ENCODE peak calls at places on chromosomes 12 and 14, in nine cellular contexts. One of them, this sample, is unnamed.

GRCh38 chr12:131621701-131622421 is 89.0 kb upstream of the SFSWAP start:
- DNase-seq in HCT116: no peak
- DNase-seq in mammary epithelial cell: no peak
- DNase-seq in fibroblast of lung: no peak
- DNase-seq in IMR-90: no peak
- DNase-seq in mesenchymal stem cell: no peak
- DNase-seq in Karpas-422: no peak
- DNase-seq in HepG2: no peak
- DNase-seq in astrocyte: no peak
- DNase-seq in this sample: no peak

GRCh38 chr12:3537916-3538690 is 47.1 kb downstream of the PRMT8 start:
- DNase-seq in HCT116: no peak
- DNase-seq in Karpas-422: no peak
- DNase-seq in astrocyte: no peak
- DNase-seq in IMR-90: no peak
- DNase-seq in mesenchymal stem cell: no peak
- DNase-seq in fibroblast of lung: no peak
- DNase-seq in HepG2: no peak
- DNase-seq in mammary epithelial cell: no peak
- DNase-seq in this sample: no peak

GRCh38 chr14:22370084-22370847 is 218.8 kb downstream of the DAD1 start:
- DNase-seq in Karpas-422: no peak
- DNase-seq in HepG2: no peak
- DNase-seq in mammary epithelial cell: peak; percentile 81
- DNase-seq in fibroblast of lung: peak; percentile 75
- DNase-seq in IMR-90: no peak
- DNase-seq in mesenchymal stem cell: no peak
- DNase-seq in HCT116: no peak
- DNase-seq in astrocyte: peak; percentile 65
- DNase-seq in this sample: peak; percentile 83

GRCh38 chr14:49636866-49637265 is 1.8 kb upstream of the DNAAF2 start:
- DNase-seq in HepG2: no peak
- DNase-seq in mammary epithelial cell: no peak
- DNase-seq in astrocyte: no peak
- DNase-seq in fibroblast of lung: no peak
- DNase-seq in mesenchymal stem cell: no peak
- DNase-seq in HCT116: no peak
- DNase-seq in Karpas-422: no peak
- DNase-seq in IMR-90: no peak
- DNase-seq in this sample: peak; percentile 9

GRCh38 chr12:3207858-3208257 is 130.7 kb downstream of the TSPAN9 start:
- DNase-seq in HepG2: peak; percentile 61
- DNase-seq in mammary epithelial cell: no peak
- DNase-seq in HCT116: peak; percentile 10
- DNase-seq in IMR-90: no peak
- DNase-seq in astrocyte: no peak
- DNase-seq in Karpas-422: peak; percentile 65
- DNase-seq in mesenchymal stem cell: no peak
- DNase-seq in fibroblast of lung: no peak
- DNase-seq in this sample: no peak

GRCh38 chr14:24196071-24197061 is 1.1 kb upstream of the TM9SF1 start:
- DNase-seq in HepG2: peak; percentile 67
- DNase-seq in astrocyte: peak; percentile 24
- DNase-seq in HCT116: no peak
- DNase-seq in fibroblast of lung: peak; percentile 27
- DNase-seq in mammary epithelial cell: peak; percentile 17
- DNase-seq in mesenchymal stem cell: peak; percentile 46
- DNase-seq in IMR-90: peak; percentile 22
- DNase-seq in Karpas-422: peak; percentile 81
- DNase-seq in this sample: peak; percentile 58

GRCh38 chr12:124542021-124542941 is 25.1 kb downstream of the NCOR2 start:
- DNase-seq in astrocyte: no peak
- DNase-seq in mammary epithelial cell: no peak
- DNase-seq in HCT116: no peak
- DNase-seq in IMR-90: no peak
- DNase-seq in fibroblast of lung: no peak
- DNase-seq in HepG2: no peak
- DNase-seq in Karpas-422: no peak
- DNase-seq in mesenchymal stem cell: no peak
- DNase-seq in this sample: peak; percentile 55

GRCh38 chr12:68761901-68762630 is 16.1 kb downstream of the SLC35E3 start:
- DNase-seq in Karpas-422: peak; percentile 9
- DNase-seq in fibroblast of lung: no peak
- DNase-seq in mammary epithelial cell: no peak
- DNase-seq in astrocyte: no peak
- DNase-seq in HCT116: no peak
- DNase-seq in mesenchymal stem cell: no peak
- DNase-seq in HepG2: no peak
- DNase-seq in IMR-90: no peak
- DNase-seq in this sample: no peak

GRCh38 chr14:22767323-22767589 is 768 bp downstream of the OXA1L start:
- DNase-seq in mammary epithelial cell: no peak
- DNase-seq in astrocyte: no peak
- DNase-seq in mesenchymal stem cell: no peak
- DNase-seq in IMR-90: no peak
- DNase-seq in HCT116: no peak
- DNase-seq in Karpas-422: peak; percentile 83
- DNase-seq in HepG2: no peak
- DNase-seq in fibroblast of lung: no peak
- DNase-seq in this sample: no peak

GRCh38 chr14:56087824-56088571 is 30.2 kb upstream of the PELI2 start:
- DNase-seq in IMR-90: no peak
- DNase-seq in HCT116: no peak
- DNase-seq in mesenchymal stem cell: no peak
- DNase-seq in Karpas-422: no peak
- DNase-seq in mammary epithelial cell: no peak
- DNase-seq in astrocyte: peak; percentile 71
- DNase-seq in HepG2: no peak
- DNase-seq in fibroblast of lung: peak; percentile 74
- DNase-seq in this sample: no peak

GRCh38 chr14:94345344-94346072 is 22.4 kb upstream of the SERPINA6 start:
- DNase-seq in HCT116: peak; percentile 76
- DNase-seq in HepG2: peak; percentile 68
- DNase-seq in fibroblast of lung: peak; percentile 95
- DNase-seq in IMR-90: peak; percentile 93
- DNase-seq in astrocyte: peak; percentile 94
- DNase-seq in mesenchymal stem cell: peak; percentile 38
- DNase-seq in Karpas-422: no peak
- DNase-seq in mammary epithelial cell: peak; percentile 91
- DNase-seq in this sample: peak; percentile 99

GRCh38 chr14:65074449-65075155 is 27.7 kb downstream of the MAX start:
- DNase-seq in mammary epithelial cell: no peak
- DNase-seq in IMR-90: no peak
- DNase-seq in HCT116: no peak
- DNase-seq in Karpas-422: peak; percentile 63
- DNase-seq in astrocyte: no peak
- DNase-seq in fibroblast of lung: no peak
- DNase-seq in HepG2: no peak
- DNase-seq in mesenchymal stem cell: no peak
- DNase-seq in this sample: no peak

GRCh38 chr14:77181603-77182437 is at the start of gene TMEM63C:
- DNase-seq in mammary epithelial cell: peak; percentile 83
- DNase-seq in astrocyte: peak; percentile 10
- DNase-seq in IMR-90: no peak
- DNase-seq in Karpas-422: peak; percentile 99
- DNase-seq in fibroblast of lung: peak; percentile 43
- DNase-seq in mesenchymal stem cell: no peak
- DNase-seq in HCT116: peak; percentile 93
- DNase-seq in HepG2: peak; percentile 29
- DNase-seq in this sample: peak; percentile 6

GRCh38 chr14:55301722-55302121 is 30.5 kb downstream of the FBXO34 start:
- DNase-seq in HCT116: no peak
- DNase-seq in mammary epithelial cell: peak; percentile 79
- DNase-seq in mesenchymal stem cell: peak; percentile 67
- DNase-seq in HepG2: peak; percentile 28
- DNase-seq in fibroblast of lung: peak; percentile 70
- DNase-seq in IMR-90: peak; percentile 63
- DNase-seq in astrocyte: peak; percentile 63
- DNase-seq in Karpas-422: peak; percentile 59
- DNase-seq in this sample: peak; percentile 62

GRCh38 chr14:96940009-96940408 is 142.8 kb downstream of the VRK1 start:
- DNase-seq in Karpas-422: peak; percentile 63
- DNase-seq in IMR-90: no peak
- DNase-seq in HepG2: peak; percentile 16
- DNase-seq in astrocyte: no peak
- DNase-seq in mesenchymal stem cell: no peak
- DNase-seq in mammary epithelial cell: no peak
- DNase-seq in fibroblast of lung: no peak
- DNase-seq in HCT116: no peak
- DNase-seq in this sample: peak; percentile 2

GRCh38 chr12:2301531-2302461 is 249.0 kb downstream of the CACNA1C start:
- DNase-seq in mammary epithelial cell: peak; percentile 20
- DNase-seq in astrocyte: peak; percentile 71
- DNase-seq in IMR-90: peak; percentile 80
- DNase-seq in Karpas-422: no peak
- DNase-seq in mesenchymal stem cell: peak; percentile 52
- DNase-seq in HepG2: no peak
- DNase-seq in fibroblast of lung: peak; percentile 73
- DNase-seq in HCT116: no peak
- DNase-seq in this sample: peak; percentile 92

GRCh38 chr14:71780822-71781221 is 151.4 kb upstream of the RGS6 start:
- DNase-seq in mesenchymal stem cell: no peak
- DNase-seq in Karpas-422: no peak
- DNase-seq in fibroblast of lung: no peak
- DNase-seq in IMR-90: no peak
- DNase-seq in HCT116: no peak
- DNase-seq in HepG2: no peak
- DNase-seq in mammary epithelial cell: no peak
- DNase-seq in astrocyte: no peak
- DNase-seq in this sample: no peak

GRCh38 chr12:121748571-121749265 is 36.2 kb downstream of the TMEM120B start:
- DNase-seq in mammary epithelial cell: no peak
- DNase-seq in HCT116: no peak
- DNase-seq in IMR-90: peak; percentile 96
- DNase-seq in astrocyte: peak; percentile 86
- DNase-seq in mesenchymal stem cell: peak; percentile 98
- DNase-seq in HepG2: peak; percentile 88
- DNase-seq in fibroblast of lung: peak; percentile 89
- DNase-seq in Karpas-422: peak; percentile 52
- DNase-seq in this sample: peak; percentile 92

GRCh38 chr12:30973171-30973570 is 46.6 kb downstream of the TSPAN11 start:
- DNase-seq in IMR-90: no peak
- DNase-seq in mammary epithelial cell: no peak
- DNase-seq in HCT116: no peak
- DNase-seq in Karpas-422: no peak
- DNase-seq in astrocyte: no peak
- DNase-seq in fibroblast of lung: no peak
- DNase-seq in mesenchymal stem cell: no peak
- DNase-seq in HepG2: no peak
- DNase-seq in this sample: peak; percentile 32

GRCh38 chr12:104671407-104672095 is 214.8 kb downstream of the CHST11 start:
- DNase-seq in mesenchymal stem cell: peak; percentile 98
- DNase-seq in mammary epithelial cell: peak; percentile 96
- DNase-seq in HepG2: peak; percentile 53
- DNase-seq in fibroblast of lung: peak; percentile 81
- DNase-seq in HCT116: peak; percentile 93
- DNase-seq in IMR-90: peak; percentile 84
- DNase-seq in Karpas-422: no peak
- DNase-seq in astrocyte: peak; percentile 71
- DNase-seq in this sample: peak; percentile 96

DNA sequence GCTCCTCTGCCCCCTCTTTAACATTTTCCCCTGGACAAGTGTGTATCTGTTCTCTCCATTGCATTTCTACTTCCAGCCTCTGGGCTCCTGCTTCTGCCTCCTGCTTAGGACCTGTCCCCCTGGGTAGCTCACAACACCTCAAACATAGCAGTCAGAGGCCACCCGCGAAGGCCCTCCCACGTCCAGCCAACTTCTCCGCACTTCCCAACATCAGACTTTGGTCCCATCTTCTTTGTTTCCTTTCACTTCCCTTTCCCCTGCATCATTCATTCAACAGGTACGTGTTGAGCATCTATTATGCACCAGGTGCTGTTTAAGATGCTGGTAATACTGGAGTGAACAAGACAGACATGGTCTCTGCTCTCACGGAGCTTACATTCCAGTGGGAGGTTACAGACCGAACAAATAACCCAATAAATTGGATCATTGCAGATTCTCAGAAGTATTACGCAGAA is 3.1 kb downstream of the C12orf57 start:
- DNase-seq in HCT116: no peak
- DNase-seq in mesenchymal stem cell: no peak
- DNase-seq in mammary epithelial cell: no peak
- DNase-seq in fibroblast of lung: no peak
- DNase-seq in Karpas-422: no peak
- DNase-seq in IMR-90: no peak
- DNase-seq in HepG2: no peak
- DNase-seq in astrocyte: no peak
- DNase-seq in this sample: no peak
- H3K4me1 ChIP-seq in HCT116: peaks cover 71% of the 10 kb centered on the region
- H3K4me1 ChIP-seq in mesenchymal stem cell: peaks cover 28% of the 10 kb centered on the region
- H3K4me1 ChIP-seq in mammary epithelial cell: peaks cover 34% of the 10 kb centered on the region
- H3K4me1 ChIP-seq in fibroblast of lung: peaks cover 15% of the 10 kb centered on the region
- H3K4me1 ChIP-seq in Karpas-422: peaks cover 62% of the 10 kb centered on the region
- H3K4me1 ChIP-seq in IMR-90: peaks cover 5% of the 10 kb centered on the region
- H3K4me1 ChIP-seq in HepG2: peaks cover 38% of the 10 kb centered on the region
- H3K4me1 ChIP-seq in astrocyte: peaks cover 23% of the 10 kb centered on the region
- H3K4me1 ChIP-seq in this sample: peaks cover 17% of the 10 kb centered on the region

GRCh38 chr12:57763881-57764661 is 2.8 kb downstream of the CYP27B1 start:
- DNase-seq in astrocyte: no peak
- DNase-seq in mammary epithelial cell: no peak
- DNase-seq in mesenchymal stem cell: no peak
- DNase-seq in Karpas-422: no peak
- DNase-seq in fibroblast of lung: no peak
- DNase-seq in HepG2: no peak
- DNase-seq in HCT116: no peak
- DNase-seq in IMR-90: no peak
- DNase-seq in this sample: no peak
- H3K4me2 ChIP-seq in astrocyte: peak overlapping the region; percentile 80
- H3K4me2 ChIP-seq in mammary epithelial cell: peak overlapping the region; percentile 97
- H3K4me2 ChIP-seq in mesenchymal stem cell: no peak overlapping the region
- H3K4me2 ChIP-seq in Karpas-422: no peak overlapping the region
- H3K4me2 ChIP-seq in fibroblast of lung: no peak overlapping the region
- H3K4me2 ChIP-seq in HepG2: peak overlapping the region; percentile 95
- H3K4me2 ChIP-seq in HCT116: peak overlapping the region; percentile 100
- H3K4me2 ChIP-seq in IMR-90: no peak overlapping the region
- H3K4me2 ChIP-seq in this sample: no peak overlapping the region

GRCh38 chr12:122868471-122869177 is 27.3 kb downstream of the VPS37B start:
- DNase-seq in Karpas-422: no peak
- DNase-seq in astrocyte: no peak
- DNase-seq in fibroblast of lung: no peak
- DNase-seq in HCT116: no peak
- DNase-seq in HepG2: no peak
- DNase-seq in mammary epithelial cell: no peak
- DNase-seq in mesenchymal stem cell: no peak
- DNase-seq in IMR-90: no peak
- DNase-seq in this sample: no peak
- H3K4me1 ChIP-seq in Karpas-422: peaks cover 22% of the 10 kb centered on the region
- H3K4me1 ChIP-seq in astrocyte: peaks cover 24% of the 10 kb centered on the region
- H3K4me1 ChIP-seq in fibroblast of lung: peaks cover 14% of the 10 kb centered on the region
- H3K4me1 ChIP-seq in HCT116: no peaks in the 10 kb centered on the region
- H3K4me1 ChIP-seq in HepG2: peaks cover 41% of the 10 kb centered on the region
- H3K4me1 ChIP-seq in mammary epithelial cell: peaks cover 39% of the 10 kb centered on the region
- H3K4me1 ChIP-seq in mesenchymal stem cell: peaks cover 35% of the 10 kb centered on the region
- H3K4me1 ChIP-seq in IMR-90: peaks cover 19% of the 10 kb centered on the region
- H3K4me1 ChIP-seq in this sample: peaks cover 21% of the 10 kb centered on the region

GRCh38 chr14:105155071-105155651 is 13.4 kb downstream of the JAG2 start:
- DNase-seq in mammary epithelial cell: no peak
- DNase-seq in HCT116: no peak
- DNase-seq in Karpas-422: no peak
- DNase-seq in HepG2: no peak
- DNase-seq in mesenchymal stem cell: no peak
- DNase-seq in IMR-90: no peak
- DNase-seq in astrocyte: no peak
- DNase-seq in fibroblast of lung: no peak
- DNase-seq in this sample: no peak
- H3K4me2 ChIP-seq in mammary epithelial cell: no peak overlapping the region
- H3K4me2 ChIP-seq in HCT116: no peak overlapping the region
- H3K4me2 ChIP-seq in Karpas-422: no peak overlapping the region
- H3K4me2 ChIP-seq in HepG2: peak overlapping the region; percentile 12
- H3K4me2 ChIP-seq in mesenchymal stem cell: no peak overlapping the region
- H3K4me2 ChIP-seq in IMR-90: no peak overlapping the region
- H3K4me2 ChIP-seq in astrocyte: no peak overlapping the region
- H3K4me2 ChIP-seq in fibroblast of lung: no peak overlapping the region
- H3K4me2 ChIP-seq in this sample: no peak overlapping the region

GRCh38 chr14:59200214-59200613 is 11.7 kb downstream of the DAAM1 start:
- DNase-seq in IMR-90: no peak
- DNase-seq in mesenchymal stem cell: no peak
- DNase-seq in HepG2: no peak
- DNase-seq in fibroblast of lung: no peak
- DNase-seq in astrocyte: no peak
- DNase-seq in mammary epithelial cell: no peak
- DNase-seq in HCT116: no peak
- DNase-seq in Karpas-422: no peak
- DNase-seq in this sample: no peak
- H3K4me1 ChIP-seq in IMR-90: peaks cover 4% of the 10 kb centered on the region
- H3K4me1 ChIP-seq in mesenchymal stem cell: no peaks in the 10 kb centered on the region
- H3K4me1 ChIP-seq in HepG2: peaks cover 31% of the 10 kb centered on the region
- H3K4me1 ChIP-seq in fibroblast of lung: no peaks in the 10 kb centered on the region
- H3K4me1 ChIP-seq in astrocyte: no peaks in the 10 kb centered on the region
- H3K4me1 ChIP-seq in mammary epithelial cell: no peaks in the 10 kb centered on the region
- H3K4me1 ChIP-seq in HCT116: no peaks in the 10 kb centered on the region
- H3K4me1 ChIP-seq in Karpas-422: no peaks in the 10 kb centered on the region
- H3K4me1 ChIP-seq in this sample: no peaks in the 10 kb centered on the region